ENCODE peak calls at places on chromosomes 7 and 10, in seven cellular contexts. E, I, P, B, C, W and M are unnamed samples.

GRCh38 chr10:25014579-25014978 is 1.4 kb downstream of the ENKUR start:
- DNase-seq in E (no peak), I (no peak), P (no peak), B (no peak), C (no peak), W (no peak), M (no peak)

GRCh38 chr10:79159141-79159619 is 90.4 kb downstream of the ZMIZ1 start:
- DNase-seq in E (no peak), I (no peak), P (peak), B (peak), C (no peak), W (no peak), M (no peak)

GRCh38 chr10:60480865-60481563 is 91.3 kb upstream of the ANK3 start:
- DNase-seq in E (peak), I (no peak), P (peak), B (peak), C (peak), W (peak), M (peak)

GRCh38 chr10:44278669-44279337 is 106.1 kb downstream of the CXCL12 start:
- DNase-seq in E (peak), I (no peak), P (no peak), B (no peak), C (no peak), W (no peak), M (no peak)

GRCh38 chr7:113143486-113144257 is 25.3 kb upstream of the SMIM30 start:
- DNase-seq in E (no peak), I (peak), P (no peak), B (no peak), C (no peak), W (no peak), M (no peak)

GRCh38 chr7:47407821-47408674 is 173.9 kb downstream of the TNS3 start:
- DNase-seq in E (no peak), I (no peak), P (no peak), B (no peak), C (no peak), W (no peak), M (no peak)

GRCh38 chr10:106917452-106918055 is 247.0 kb downstream of the SORCS1 start:
- DNase-seq in E (no peak), I (no peak), P (peak), B (no peak), C (no peak), W (no peak), M (peak)

GRCh38 chr10:50604049-50604640 is 19.6 kb downstream of the SGMS1 start:
- DNase-seq in E (no peak), I (peak), P (no peak), B (no peak), C (no peak), W (no peak), M (no peak)

GRCh38 chr10:3570855-3571266 is 214.1 kb downstream of the KLF6 start:
- DNase-seq in E (no peak), I (no peak), P (no peak), B (no peak), C (no peak), W (no peak), M (no peak)

GRCh38 chr7:46539892-46540483 is 618.9 kb upstream of the IGFBP3 start:
- DNase-seq in E (no peak), I (no peak), P (no peak), B (no peak), C (no peak), W (no peak), M (no peak)

GRCh38 chr10:50325449-50326188 is 74.3 kb upstream of the ASAH2 start:
- DNase-seq in E (peak), I (peak), P (peak), B (peak), C (no peak), W (peak), M (no peak)

GRCh38 chr10:64379898-64380297 is 858.7 kb downstream of the REEP3 start:
- DNase-seq in E (no peak), I (peak), P (no peak), B (no peak), C (peak), W (peak), M (no peak)

GRCh38 chr7:133635541-133635940 is 382.7 kb downstream of the EXOC4 start:
- DNase-seq in E (no peak), I (no peak), P (no peak), B (no peak), C (no peak), W (no peak), M (no peak)

GRCh38 chr7:102451371-102452054 is 13.2 kb downstream of the ALKBH4 start:
- DNase-seq in E (no peak), I (no peak), P (no peak), B (no peak), C (peak), W (no peak), M (no peak)

GRCh38 chr7:94289071-94289470 is 105.6 kb upstream of the COL1A2 start:
- DNase-seq in E (peak), I (peak), P (peak), B (peak), C (peak), W (peak), M (peak)

GRCh38 chr7:103143865-103144264 is 5.0 kb downstream of the NAPEPLD start:
- DNase-seq in E (no peak), I (no peak), P (no peak), B (no peak), C (no peak), W (no peak), M (peak)

GRCh38 chr10:131260031-131260430 is 51.5 kb downstream of the TCERG1L start:
- DNase-seq in E (no peak), I (no peak), P (no peak), B (no peak), C (no peak), W (no peak), M (no peak)

GRCh38 chr10:26858707-26859034 is 2.1 kb downstream of the ABI1 start:
- DNase-seq in E (no peak), I (peak), P (no peak), B (peak), C (no peak), W (no peak), M (no peak)

GRCh38 chr10:118463740-118464139 is 121.6 kb upstream of the FAM204A start:
- DNase-seq in E (no peak), I (no peak), P (no peak), B (no peak), C (no peak), W (no peak), M (no peak)

GRCh38 chr7:84688671-84689070 is 494.1 kb upstream of the SEMA3A start:
- DNase-seq in E (no peak), I (no peak), P (no peak), B (peak), C (no peak), W (no peak), M (no peak)

DNA sequence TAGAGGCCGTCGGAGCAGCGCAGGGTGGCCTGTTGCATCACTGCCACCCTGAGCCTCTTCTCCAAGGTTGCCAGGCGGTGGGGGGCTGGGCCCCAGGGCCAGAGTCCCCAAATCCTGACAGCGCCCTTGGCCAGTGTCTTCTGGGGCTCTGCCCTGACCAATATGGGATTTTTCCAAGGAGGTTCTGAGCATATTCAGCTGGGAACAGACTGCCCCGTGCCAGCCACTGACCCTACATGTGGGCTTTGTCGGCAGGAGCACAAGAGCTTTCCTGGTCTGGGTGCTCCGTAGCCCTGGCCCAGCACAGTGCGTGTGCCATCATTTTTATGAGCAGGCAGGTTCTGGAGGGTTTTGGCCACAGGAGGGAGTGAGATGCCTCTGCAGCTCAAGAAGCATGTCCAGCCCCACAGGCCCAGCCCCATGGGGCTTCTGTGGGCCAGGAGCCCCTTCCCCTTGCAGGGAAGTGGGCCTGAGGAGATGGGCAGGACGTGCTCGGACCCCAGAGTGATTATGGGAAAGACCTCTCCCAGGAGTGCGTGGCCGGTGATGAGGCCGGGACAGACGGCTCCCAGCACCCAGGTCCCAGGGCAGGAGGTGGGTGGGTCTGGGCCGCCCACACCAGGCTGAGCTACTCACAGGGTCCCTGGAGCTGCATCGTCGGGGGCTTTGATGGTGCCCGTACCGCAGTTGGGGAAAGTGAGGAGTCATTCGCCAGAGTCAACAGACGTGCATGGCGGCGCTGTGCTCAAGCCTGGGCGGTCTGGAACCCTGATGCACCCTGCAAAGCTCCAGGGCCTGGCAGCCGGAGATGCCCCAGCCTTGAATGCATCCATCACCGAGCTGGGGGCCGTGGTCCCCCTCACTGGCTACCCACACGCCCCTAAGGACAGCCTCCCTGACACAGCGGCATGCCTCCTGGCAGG is 66.6 kb downstream of the PWWP2B start:
- DNase-seq in E (no peak), I (peak), P (no peak), B (peak), C (no peak), W (no peak), M (no peak)
- TF ChIP-seq CTCF in E (no peak), I (peak), P (no peak), B (peak), C (peak), W (peak), M (peak)

DNA sequence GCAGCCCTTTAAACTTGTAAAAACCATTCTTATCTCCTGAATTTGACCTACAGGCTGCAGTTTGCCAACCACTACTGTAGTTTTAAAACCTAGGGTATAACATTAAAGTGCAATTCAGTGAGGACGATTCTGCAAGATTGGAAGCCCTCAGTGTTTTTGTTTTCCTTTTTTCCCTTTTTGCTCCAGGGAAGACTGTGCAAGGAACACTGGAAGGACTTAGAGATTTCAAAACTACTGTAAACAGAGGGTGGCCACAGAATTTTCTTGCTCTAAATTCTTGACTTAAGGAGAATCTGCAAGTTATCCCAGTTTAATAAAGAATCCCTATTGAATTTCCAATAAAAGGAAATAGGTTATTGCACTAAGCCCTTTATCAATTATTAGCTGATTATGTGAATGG is 3.2 kb upstream of the ARL4A start:
- DNase-seq in E (no peak), I (no peak), P (no peak), B (no peak), C (no peak), W (no peak), M (no peak)
- H3K4me3 ChIP-seq in E (no peak), I (no peak), P (no peak), B (no peak), C (no peak), W (no peak), M (no peak)

GRCh38 chr7:71787513-71787912 is 624.6 kb downstream of the CALN1 start:
- DNase-seq in E (no peak), I (peak), P (no peak), B (peak), C (no peak), W (no peak), M (no peak)
- TF ChIP-seq CTCF in E (no peak), I (no peak), P (no peak), B (no peak), C (no peak), W (no peak), M (no peak)

GRCh38 chr7:9017251-9017650 is 583.8 kb downstream of the NXPH1 start:
- DNase-seq in E (no peak), I (no peak), P (no peak), B (no peak), C (no peak), W (no peak), M (no peak)

GRCh38 chr7:9013940-9014339 is 580.5 kb downstream of the NXPH1 start:
- DNase-seq in E (no peak), I (no peak), P (no peak), B (no peak), C (no peak), W (no peak), M (no peak)
- H3K4me3 ChIP-seq in E (no peak), I (no peak), P (no peak), B (no peak), C (no peak), W (no peak), M (no peak)